ENCODE peak calls at places on chromosomes 4 and X, in six cellular contexts. W is fibroblast of lung, S is tibial artery, Y is H9, L is lower lobe of right lung, Z is GM23248. K is an unnamed sample.

GRCh38 chrX:12076046-12076445 is 62.2 kb upstream of the FRMPD4 start:
- DNase-seq in W (peak; percentile 5), S (no peak), Y (no peak), L (no peak), Z (peak; percentile 0), K (peak; percentile 26)

GRCh38 chr4:177339794-177340374 is 30.2 kb downstream of the NEIL3 start:
- DNase-seq in W (peak; percentile 27), S (no peak), Y (no peak), L (no peak), Z (peak; percentile 64), K (peak; percentile 35)

GRCh38 chr4:75698162-75698962 is 25.2 kb upstream of the G3BP2 start:
- DNase-seq in W (no peak), S (no peak), Y (no peak), L (no peak), Z (no peak), K (no peak)

GRCh38 chr4:159398236-159398638 is 295.4 kb downstream of the RAPGEF2 start:
- DNase-seq in W (peak; percentile 68), S (no peak), Y (no peak), L (no peak), Z (peak; percentile 22), K (no peak)

GRCh38 chr4:122606364-122607043 is 14.4 kb downstream of the IL21 start:
- DNase-seq in W (no peak), S (no peak), Y (peak; percentile 64), L (no peak), Z (no peak), K (no peak)

GRCh38 chr4:38382492-38382891 is 281.5 kb upstream of the KLF3 start:
- DNase-seq in W (no peak), S (no peak), Y (no peak), L (no peak), Z (no peak), K (no peak)

GRCh38 chrX:153411255-153411987 is at the start of gene ZFP92:
- DNase-seq in W (no peak), S (no peak), Y (no peak), L (peak; percentile 62), Z (peak; percentile 5), K (no peak)

GRCh38 chr4:37446016-37446415 is 201.5 kb downstream of the NWD2 start:
- DNase-seq in W (peak; percentile 65), S (no peak), Y (no peak), L (no peak), Z (no peak), K (no peak)

GRCh38 chrX:46326161-46326560 is 219.1 kb downstream of the ZNF674 start:
- DNase-seq in W (peak; percentile 57), S (no peak), Y (no peak), L (no peak), Z (peak; percentile 46), K (peak; percentile 48)

GRCh38 chrX:81875800-81876199 is 673.9 kb downstream of the SH3BGRL start:
- DNase-seq in W (no peak), S (no peak), Y (no peak), L (no peak), Z (no peak), K (no peak)

DNA sequence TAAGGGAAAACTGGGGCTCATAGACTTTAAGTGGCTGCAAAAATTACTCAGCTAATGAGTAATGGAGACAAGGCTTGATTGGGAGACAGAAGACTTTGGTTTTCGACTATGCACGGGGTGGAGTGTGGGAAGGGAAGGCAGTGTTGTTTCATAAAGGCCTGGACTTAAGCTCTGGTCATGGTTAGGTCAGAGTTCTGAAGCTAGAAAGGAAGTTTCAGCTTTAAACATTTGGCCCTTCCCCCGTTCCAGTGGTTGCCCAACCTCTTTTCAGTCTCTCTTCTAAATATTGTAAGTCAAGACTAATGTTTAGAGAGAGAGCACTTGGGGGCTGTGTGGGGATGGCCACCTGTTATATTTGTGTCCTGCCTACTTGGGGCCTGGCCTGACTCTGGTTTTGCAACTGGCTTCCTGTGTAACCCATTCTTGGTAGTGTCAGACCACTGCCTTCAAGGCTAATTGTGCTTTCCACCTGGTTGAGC is 21.0 kb downstream of the MSN start:
- DNase-seq in W (peak; percentile 77), S (no peak), Y (no peak), L (no peak), Z (peak; percentile 78), K (peak; percentile 61)
- H3K4me1 ChIP-seq in W (peaks cover 16% of the 10 kb centered on the region), S (peaks cover 37% of the 10 kb centered on the region), Y (no peaks in the 10 kb centered on the region), L (peaks cover 87% of the 10 kb centered on the region), Z (peaks cover 70% of the 10 kb centered on the region), K (peaks cover 38% of the 10 kb centered on the region)

GRCh38 chrX:137567474-137568232 is 1.7 kb downstream of the ZIC3 start:
- DNase-seq in W (no peak), S (no peak), Y (peak; percentile 27), L (no peak), Z (peak; percentile 1), K (no peak)
- H3K4me1 ChIP-seq in W (no peaks in the 10 kb centered on the region), S (peaks cover 19% of the 10 kb centered on the region), Y (peaks cover 4% of the 10 kb centered on the region), L (peaks cover 9% of the 10 kb centered on the region), Z (no peaks in the 10 kb centered on the region), K (no peaks in the 10 kb centered on the region)

GRCh38 chrX:48934581-48935331 is 15.9 kb upstream of the PIM2 start:
- DNase-seq in W (no peak), S (no peak), Y (no peak), L (no peak), Z (no peak), K (no peak)
- H3K4me1 ChIP-seq in W (no peaks in the 10 kb centered on the region), S (peaks cover 6% of the 10 kb centered on the region), Y (peaks cover 4% of the 10 kb centered on the region), L (peaks cover 25% of the 10 kb centered on the region), Z (no peaks in the 10 kb centered on the region), K (no peaks in the 10 kb centered on the region)

GRCh38 chr4:152106113-152106763 is 345.4 kb upstream of the GATB start:
- DNase-seq in W (peak; percentile 97), S (peak; percentile 81), Y (no peak), L (peak; percentile 57), Z (peak; percentile 97), K (peak; percentile 92)
- H3K4me1 ChIP-seq in W (peaks cover 20% of the 10 kb centered on the region), S (no peaks in the 10 kb centered on the region), Y (no peaks in the 10 kb centered on the region), L (peaks cover 2% of the 10 kb centered on the region), Z (peaks cover 25% of the 10 kb centered on the region), K (peaks cover 28% of the 10 kb centered on the region)

GRCh38 chr4:156957558-156957957 is 14.0 kb downstream of the PDGFC start:
- DNase-seq in W (no peak), S (no peak), Y (no peak), L (no peak), Z (no peak), K (no peak)

GRCh38 chr4:156958276-156959074 is 13.1 kb downstream of the PDGFC start:
- DNase-seq in W (no peak), S (no peak), Y (no peak), L (no peak), Z (peak; percentile 63), K (no peak)

GRCh38 chr4:156956359-156956758 is 15.2 kb downstream of the PDGFC start:
- DNase-seq in W (no peak), S (no peak), Y (no peak), L (no peak), Z (no peak), K (no peak)

GRCh38 chr4:156954598-156954997 is 17.0 kb downstream of the PDGFC start:
- DNase-seq in W (no peak), S (no peak), Y (no peak), L (no peak), Z (no peak), K (no peak)

GRCh38 chr4:156956947-156957346 is 14.7 kb downstream of the PDGFC start:
- DNase-seq in W (no peak), S (no peak), Y (no peak), L (no peak), Z (no peak), K (no peak)
- H3K4me1 ChIP-seq in W (peaks cover 14% of the 10 kb centered on the region), S (peaks cover 49% of the 10 kb centered on the region), Y (no peaks in the 10 kb centered on the region), L (peaks cover 15% of the 10 kb centered on the region), Z (peaks cover 56% of the 10 kb centered on the region), K (peaks cover 30% of the 10 kb centered on the region)

DNA sequence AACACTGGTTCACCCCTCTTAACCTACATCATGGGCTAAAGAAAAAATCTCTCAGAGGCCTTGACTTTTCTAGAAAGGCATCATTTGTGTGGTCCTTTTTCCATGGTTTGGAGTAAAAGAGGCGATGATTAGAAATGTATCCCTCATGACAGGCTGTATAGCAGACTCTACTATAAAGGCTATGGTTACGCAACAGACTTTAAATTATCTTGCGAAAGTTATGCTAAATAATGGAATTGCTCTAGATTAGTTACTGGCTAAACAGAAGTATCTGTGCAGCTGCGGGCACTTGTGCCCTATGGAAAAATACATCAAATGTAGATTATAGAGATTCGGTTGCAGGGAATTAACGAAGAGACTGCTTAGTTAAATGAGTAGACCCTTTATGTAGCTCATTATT is 101.6 kb downstream of the TMEM47 start:
- DNase-seq in W (no peak), S (no peak), Y (no peak), L (no peak), Z (no peak), K (no peak)
- H3K4me1 ChIP-seq in W (no peaks in the 10 kb centered on the region), S (no peaks in the 10 kb centered on the region), Y (peaks cover 17% of the 10 kb centered on the region), L (no peaks in the 10 kb centered on the region), Z (no peaks in the 10 kb centered on the region), K (peaks cover 11% of the 10 kb centered on the region)

DNA sequence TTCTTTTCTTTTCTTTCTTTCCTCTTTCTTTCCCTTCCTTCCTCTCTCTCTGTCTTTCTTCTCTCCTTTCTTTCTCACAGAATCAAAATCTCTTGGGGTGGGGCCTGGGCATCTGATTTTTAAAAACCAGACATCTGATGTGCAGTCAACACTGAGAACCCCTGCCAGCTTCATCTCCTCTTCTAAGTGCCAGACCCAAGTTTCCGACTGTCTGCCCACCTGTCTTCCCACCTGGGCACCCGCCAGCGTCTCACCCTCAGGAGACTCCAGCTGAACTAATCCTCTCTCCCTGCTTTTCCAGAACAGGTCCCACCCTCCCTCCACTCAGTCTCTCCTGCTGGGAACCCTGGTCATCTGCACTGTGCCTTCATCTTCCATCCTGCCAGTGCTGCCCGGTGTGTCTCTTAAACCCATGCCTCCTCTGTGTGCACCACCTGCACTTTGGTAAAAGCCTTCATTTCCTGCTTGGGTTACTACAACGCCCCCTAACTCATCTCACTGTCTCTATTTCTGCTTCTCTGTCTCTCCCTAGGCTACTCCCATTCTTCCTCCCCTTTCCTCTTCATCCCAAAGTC is 2.8 kb downstream of the SOD3 start:
- DNase-seq in W (no peak), S (no peak), Y (no peak), L (no peak), Z (no peak), K (no peak)
- H3K4me1 ChIP-seq in W (peaks cover 9% of the 10 kb centered on the region), S (peaks cover 44% of the 10 kb centered on the region), Y (peaks cover 2% of the 10 kb centered on the region), L (peaks cover 23% of the 10 kb centered on the region), Z (peaks cover 19% of the 10 kb centered on the region), K (no peaks in the 10 kb centered on the region)